ENCODE peak calls at places on chromosomes 1 and 21, in four cellular contexts. V, B, O and D are unnamed samples.

GRCh38 chr21:31908106-31909031 is 35.5 kb downstream of the HUNK start:
- DNase-seq in V (no peak), O (no peak), B (no peak), D (no peak)

GRCh38 chr1:74689800-74690696 is 16.5 kb upstream of the ERICH3 start:
- DNase-seq in V (no peak), O (peak; percentile 70), B (peak; percentile 75), D (peak; percentile 61)

GRCh38 chr1:150302338-150302737 is 8.7 kb downstream of the MRPS21 start:
- DNase-seq in B (no peak), V (no peak), O (no peak), D (no peak)

GRCh38 chr21:42513151-42513984 is at the start of gene SLC37A1:
- DNase-seq in O (peak; percentile 42), B (no peak), V (no peak), D (peak; percentile 25)

GRCh38 chr1:30334767-30335166 is 388.6 kb downstream of the MATN1 start:
- DNase-seq in V (no peak), B (no peak), O (no peak), D (no peak)

GRCh38 chr1:39573736-39574624 is 2.6 kb downstream of the PABPC4 start:
- DNase-seq in V (no peak), O (no peak), B (peak; percentile 67), D (no peak)

GRCh38 chr1:79859212-79859948 is 852.9 kb upstream of the ADGRL4 start:
- DNase-seq in V (no peak), B (peak; percentile 96), O (no peak), D (no peak)

GRCh38 chr21:35674895-35675470 is 385.3 kb downstream of the SETD4 start:
- DNase-seq in V (no peak), B (no peak), O (no peak), D (no peak)

GRCh38 chr1:185823471-185823870 is 89.3 kb downstream of the HMCN1 start:
- DNase-seq in V (no peak), B (peak; percentile 54), O (no peak), D (no peak)

GRCh38 chr1:46133181-46133658 is 791 bp upstream of the PIK3R3 start:
- DNase-seq in O (no peak), V (no peak), B (no peak), D (no peak)

GRCh38 chr1:182662121-182662890 is 22.1 kb downstream of the RGS8 start:
- DNase-seq in O (peak; percentile 12), V (no peak), B (no peak), D (no peak)

GRCh38 chr1:33548319-33548718 is 75.9 kb downstream of the ZSCAN20 start:
- DNase-seq in B (peak; percentile 1), O (no peak), V (no peak), D (no peak)

DNA sequence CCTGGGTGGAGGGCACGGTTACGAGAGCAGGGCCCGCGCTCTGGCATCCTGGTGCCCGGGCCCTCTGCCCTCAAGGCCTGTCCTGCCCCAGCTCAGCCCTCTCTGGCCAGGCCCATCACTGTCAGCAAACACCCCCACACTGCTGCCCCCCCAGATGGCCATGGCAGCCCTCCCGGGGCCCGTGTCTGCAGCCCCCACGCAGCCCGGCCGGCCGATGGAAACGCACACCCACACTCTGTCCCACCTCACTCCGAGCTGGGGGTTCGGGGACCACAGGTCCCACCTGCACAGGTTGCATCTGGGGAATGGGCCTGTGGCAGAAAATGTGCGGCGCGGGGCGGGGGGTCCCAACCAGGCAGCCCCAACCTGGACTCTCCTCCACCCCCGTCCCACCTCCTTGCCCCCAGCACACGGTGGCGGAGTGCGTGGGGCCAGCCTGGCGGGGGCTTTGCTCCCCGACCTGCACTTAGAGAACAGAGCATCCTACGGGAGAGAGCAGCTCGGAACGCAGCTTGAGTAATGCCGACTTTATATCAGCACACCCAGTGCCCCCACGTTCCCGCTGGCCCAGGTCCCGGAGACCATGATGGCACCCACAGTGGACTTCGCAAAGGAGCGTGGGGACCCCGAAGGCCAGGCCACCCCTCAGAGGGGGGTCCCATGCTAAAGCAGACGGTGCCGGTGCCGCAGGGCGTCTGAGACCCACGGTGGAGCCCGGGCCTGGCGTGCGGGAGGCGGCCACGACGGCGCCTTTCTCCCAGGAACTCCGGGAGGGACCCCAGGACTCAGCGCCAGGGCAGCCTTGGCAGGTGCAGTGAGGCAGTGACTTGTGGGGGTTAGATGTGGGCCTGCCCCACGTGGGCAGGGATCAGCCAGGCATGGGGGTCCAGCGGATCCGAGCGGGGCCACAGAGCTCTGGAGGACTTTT is 7.5 kb upstream of the RNF223 start:
- DNase-seq in O (no peak), B (no peak), V (no peak), D (no peak)
- TF ChIP-seq CTCF in O (no peak), B (no peak), V (no peak), D (no peak)

GRCh38 chr1:9691726-9692125 is 40.2 kb downstream of the PIK3CD start:
- DNase-seq in O (no peak), V (no peak), B (no peak), D (no peak)
- TF ChIP-seq CTCF in O (no peak), V (peak; percentile 19), B (no peak), D (no peak)

GRCh38 chr1:178037510-178038253 is 56.2 kb upstream of the RASAL2 start:
- DNase-seq in O (peak; percentile 69), V (peak; percentile 54), B (peak; percentile 75), D (peak; percentile 68)
- TF ChIP-seq CTCF in O (peak; percentile 22), V (peak; percentile 84), B (peak; percentile 61), D (peak; percentile 53)

DNA sequence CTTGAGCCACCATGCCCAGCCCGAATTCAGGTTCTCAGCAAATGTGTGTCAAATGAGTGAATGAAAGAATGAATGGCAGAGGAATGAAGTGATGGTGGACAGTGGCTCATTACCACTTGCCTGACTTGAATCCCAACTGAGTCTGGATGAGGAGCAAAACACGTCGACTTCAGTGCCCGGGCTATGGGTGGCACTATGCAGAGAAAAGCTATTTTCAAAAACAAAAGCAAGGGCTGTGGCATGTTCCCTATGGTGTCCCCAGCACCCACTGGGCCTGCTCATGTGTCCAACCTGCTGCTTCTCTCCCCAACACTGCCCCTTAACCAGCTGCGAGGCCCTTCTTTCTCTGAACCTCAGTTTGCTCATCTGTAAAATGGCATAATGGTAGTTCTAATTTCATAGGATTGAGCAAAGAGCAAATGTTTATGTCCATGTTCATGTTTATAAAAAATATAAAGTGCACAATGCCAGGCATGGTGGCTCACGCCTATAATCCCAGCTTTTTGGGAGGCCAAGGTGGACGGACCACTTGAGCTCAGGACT is 4.3 kb upstream of the MAD2L2 start:
- DNase-seq in V (no peak), O (no peak), B (no peak), D (no peak)
- TF ChIP-seq CTCF in V (peak; percentile 26), O (no peak), B (no peak), D (no peak)

DNA sequence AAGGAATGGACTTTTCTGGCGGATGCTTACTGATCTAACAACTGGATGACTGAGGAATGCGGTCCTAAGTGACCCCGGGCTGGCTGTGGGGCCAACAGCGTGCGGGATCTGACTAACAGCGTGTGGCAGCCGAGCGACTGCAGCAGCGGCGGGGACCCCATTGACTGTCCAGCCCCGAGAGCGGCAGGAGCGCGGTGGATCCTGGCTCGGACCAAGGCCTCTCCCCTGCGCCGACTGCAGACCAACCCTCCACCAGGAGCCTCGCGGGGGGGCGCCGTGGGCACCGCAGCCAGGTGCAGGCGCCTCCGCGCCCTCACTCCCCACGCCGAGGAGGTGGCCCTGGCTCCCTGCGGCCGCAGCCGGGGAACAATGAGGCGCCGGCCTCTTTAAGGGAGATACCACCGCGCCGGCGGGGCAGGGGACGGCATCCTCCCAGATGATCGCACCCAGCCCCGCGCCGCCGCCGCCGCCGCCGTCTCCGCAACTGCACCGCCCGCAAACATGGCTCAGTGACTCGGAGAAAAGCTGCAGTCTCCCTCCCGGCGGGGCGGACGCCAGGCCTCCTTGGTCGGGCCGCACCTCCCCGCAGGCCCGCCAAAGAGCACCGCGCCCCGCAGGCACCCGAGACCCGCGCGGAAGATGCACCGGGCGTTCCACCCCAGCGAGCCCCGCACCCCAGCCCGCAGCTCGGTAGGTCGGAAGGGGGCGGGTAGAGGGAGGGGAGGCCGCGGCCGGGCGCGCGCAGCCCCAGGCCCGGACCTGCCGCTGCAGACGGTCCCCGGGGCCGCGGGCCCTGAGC is 694 bp upstream of the PDIK1L start:
- DNase-seq in B (peak; percentile 60), O (peak; percentile 68), V (no peak), D (peak; percentile 72)
- TF ChIP-seq CTCF in B (no peak), O (no peak), V (no peak), D (no peak)

DNA sequence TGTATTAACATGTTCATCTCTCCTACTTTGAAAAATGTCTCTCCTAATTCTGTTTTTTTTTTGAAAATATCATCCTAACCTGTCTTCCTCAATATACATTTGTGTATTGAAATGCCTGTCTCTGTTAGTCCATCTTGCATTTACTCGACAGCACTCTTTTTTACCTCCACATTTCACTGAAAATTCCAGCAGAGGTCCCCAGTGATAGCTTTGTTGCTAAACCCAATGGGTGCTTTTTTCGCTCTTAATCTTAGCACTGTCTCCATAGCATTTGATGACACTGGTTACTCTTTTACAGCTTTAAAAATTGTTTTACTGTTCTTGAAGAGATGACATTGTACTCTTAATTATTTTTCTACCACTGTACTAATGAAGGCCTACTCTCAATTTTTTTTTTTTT is 10.8 kb downstream of the OSBPL9 start:
- DNase-seq in B (peak; percentile 80), O (no peak), V (no peak), D (no peak)
- TF ChIP-seq CTCF in B (peak; percentile 67), O (no peak), V (peak; percentile 63), D (peak; percentile 48)

GRCh38 chr1:243609698-243610097 is 240.3 kb downstream of the AKT3 start:
- DNase-seq in B (no peak), V (no peak), O (no peak), D (no peak)
- TF ChIP-seq CTCF in B (no peak), V (no peak), O (no peak), D (no peak)